ENCODE peak calls at places on chromosomes 4 and X, in four cellular contexts. One of them, this sample, is unnamed.

GRCh38 chr4:6839579-6839978 is 57.1 kb downstream of the KIAA0232 start:
- DNase-seq in Karpas-422: no peak
- DNase-seq in GM12878: no peak
- DNase-seq in fibroblast of gingiva: no peak
- DNase-seq in this sample: no peak

GRCh38 chr4:2515835-2516550 is 20.5 kb upstream of the FAM193A start:
- DNase-seq in GM12878: no peak
- DNase-seq in fibroblast of gingiva: no peak
- DNase-seq in Karpas-422: no peak
- DNase-seq in this sample: no peak

GRCh38 chr4:45568694-45569093 is 555.2 kb downstream of the GABRG1 start:
- DNase-seq in fibroblast of gingiva: no peak
- DNase-seq in GM12878: no peak
- DNase-seq in Karpas-422: no peak
- DNase-seq in this sample: no peak

GRCh38 chrX:155031657-155032056 is 5.0 kb downstream of the FUNDC2 start:
- DNase-seq in GM12878: no peak
- DNase-seq in fibroblast of gingiva: no peak
- DNase-seq in Karpas-422: no peak
- DNase-seq in this sample: no peak

GRCh38 chrX:136752796-136753195 is 27.9 kb downstream of the ARHGEF6 start:
- DNase-seq in fibroblast of gingiva: peak
- DNase-seq in Karpas-422: no peak
- DNase-seq in GM12878: no peak
- DNase-seq in this sample: no peak

GRCh38 chr4:128601992-128602695 is 207.4 kb upstream of the JADE1 start:
- DNase-seq in fibroblast of gingiva: peak
- DNase-seq in GM12878: no peak
- DNase-seq in Karpas-422: no peak
- DNase-seq in this sample: no peak

GRCh38 chr4:184824776-184825393 is 883 bp downstream of the ACSL1 start:
- DNase-seq in Karpas-422: no peak
- DNase-seq in GM12878: no peak
- DNase-seq in fibroblast of gingiva: no peak
- DNase-seq in this sample: no peak

GRCh38 chrX:39196192-39197102 is 395.2 kb downstream of the MID1IP1 start:
- DNase-seq in GM12878: peak
- DNase-seq in Karpas-422: peak
- DNase-seq in fibroblast of gingiva: no peak
- DNase-seq in this sample: peak

GRCh38 chrX:87900320-87900908 is 382.8 kb downstream of the KLHL4 start:
- DNase-seq in Karpas-422: no peak
- DNase-seq in GM12878: peak
- DNase-seq in fibroblast of gingiva: no peak
- DNase-seq in this sample: no peak